ENCODE peak calls at places on chromosomes 3 and 15, in five cellular contexts. L is putamen; R is iris pigment epithelial cell; B is Kasumi-1; J is activated CD4-positive, alpha-beta T cell treated with anti-CD3 and anti-CD28 coated beads for 1 hour. I is an unnamed sample.

GRCh38 chr3:1987983-1988382 is 110.7 kb upstream of the CNTN4 start:
- DNase-seq in L (no peak), R (no peak), B (no peak), J (no peak), I (peak; percentile 1)

GRCh38 chr3:36701903-36702374 is 62.4 kb downstream of the DCLK3 start:
- DNase-seq in L (no peak), R (peak; percentile 88), B (no peak), J (no peak), I (peak; percentile 89)

GRCh38 chr3:49750056-49750455 is 26.3 kb upstream of the GMPPB start:
- DNase-seq in L (no peak), R (peak; percentile 29), B (no peak), J (no peak), I (no peak)

GRCh38 chr15:101189708-101190107 is 62.1 kb downstream of the CHSY1 start:
- DNase-seq in L (no peak), R (no peak), B (no peak), J (no peak), I (no peak)

GRCh38 chr3:120145498-120146285 is 51.4 kb upstream of the GSK3B start:
- DNase-seq in L (no peak), R (peak; percentile 74), B (no peak), J (no peak), I (peak; percentile 56)

GRCh38 chr15:39028069-39028468 is 463.5 kb upstream of the RASGRP1 start:
- DNase-seq in L (no peak), R (peak; percentile 51), B (no peak), J (no peak), I (peak; percentile 18)

GRCh38 chr3:149197669-149198068 is 24.0 kb downstream of the CP start:
- DNase-seq in L (no peak), R (no peak), B (no peak), J (no peak), I (no peak)

GRCh38 chr3:117671707-117672318 is 962.2 kb downstream of the TUSC7 start:
- DNase-seq in L (no peak), R (no peak), B (no peak), J (no peak), I (no peak)

I was measured in choroid plexus epithelial cell.